ENCODE peak calls at places on chromosomes 4 and X, in six cellular contexts. One of them, this sample, is unnamed.

GRCh38 chr4:13700196-13701140 is 72.9 kb upstream of the BOD1L1 start:
- DNase-seq in HT-29: peak
- DNase-seq in GM04503: peak
- DNase-seq in activated CD4-positive, alpha-beta T cell treated with anti-CD3 and anti-CD28 coated beads, Interleukin-2, amount 50 U/mL, for 24 hours: no peak
- DNase-seq in H9: no peak
- DNase-seq in nephron progenitor cell: no peak
- DNase-seq in this sample: no peak

GRCh38 chr4:170138580-170139194 is 48.9 kb upstream of the AADAT start:
- DNase-seq in H9: peak
- DNase-seq in GM04503: peak
- DNase-seq in nephron progenitor cell: peak
- DNase-seq in activated CD4-positive, alpha-beta T cell treated with anti-CD3 and anti-CD28 coated beads, Interleukin-2, amount 50 U/mL, for 24 hours: peak
- DNase-seq in HT-29: peak
- DNase-seq in this sample: peak

GRCh38 chr4:138439143-138439581 is 197.0 kb upstream of the SLC7A11 start:
- DNase-seq in GM04503: no peak
- DNase-seq in nephron progenitor cell: no peak
- DNase-seq in H9: no peak
- DNase-seq in activated CD4-positive, alpha-beta T cell treated with anti-CD3 and anti-CD28 coated beads, Interleukin-2, amount 50 U/mL, for 24 hours: no peak
- DNase-seq in HT-29: no peak
- DNase-seq in this sample: no peak

GRCh38 chr4:121140712-121141111 is 23.4 kb downstream of the TNIP3 start:
- DNase-seq in H9: no peak
- DNase-seq in nephron progenitor cell: no peak
- DNase-seq in activated CD4-positive, alpha-beta T cell treated with anti-CD3 and anti-CD28 coated beads, Interleukin-2, amount 50 U/mL, for 24 hours: no peak
- DNase-seq in GM04503: peak
- DNase-seq in HT-29: no peak
- DNase-seq in this sample: no peak

GRCh38 chr4:26320159-26320452 is 708 bp upstream of the RBPJ start:
- DNase-seq in activated CD4-positive, alpha-beta T cell treated with anti-CD3 and anti-CD28 coated beads, Interleukin-2, amount 50 U/mL, for 24 hours: no peak
- DNase-seq in GM04503: no peak
- DNase-seq in H9: no peak
- DNase-seq in nephron progenitor cell: no peak
- DNase-seq in HT-29: no peak
- DNase-seq in this sample: peak

GRCh38 chr4:179415016-179415841 is 1973.0 kb upstream of the AGA start:
- DNase-seq in activated CD4-positive, alpha-beta T cell treated with anti-CD3 and anti-CD28 coated beads, Interleukin-2, amount 50 U/mL, for 24 hours: no peak
- DNase-seq in H9: no peak
- DNase-seq in HT-29: no peak
- DNase-seq in GM04503: no peak
- DNase-seq in nephron progenitor cell: peak
- DNase-seq in this sample: no peak

GRCh38 chr4:112523008-112523440 is 7.0 kb upstream of the NEUROG2 start:
- DNase-seq in HT-29: no peak
- DNase-seq in nephron progenitor cell: peak
- DNase-seq in GM04503: no peak
- DNase-seq in H9: peak
- DNase-seq in activated CD4-positive, alpha-beta T cell treated with anti-CD3 and anti-CD28 coated beads, Interleukin-2, amount 50 U/mL, for 24 hours: no peak
- DNase-seq in this sample: no peak

GRCh38 chr4:167614866-167615265 is 380.6 kb upstream of the SPOCK3 start:
- DNase-seq in HT-29: no peak
- DNase-seq in activated CD4-positive, alpha-beta T cell treated with anti-CD3 and anti-CD28 coated beads, Interleukin-2, amount 50 U/mL, for 24 hours: no peak
- DNase-seq in GM04503: no peak
- DNase-seq in nephron progenitor cell: no peak
- DNase-seq in H9: no peak
- DNase-seq in this sample: no peak

GRCh38 chr4:108762559-108763225 is at the start of gene ETNPPL:
- DNase-seq in nephron progenitor cell: peak
- DNase-seq in HT-29: no peak
- DNase-seq in GM04503: no peak
- DNase-seq in activated CD4-positive, alpha-beta T cell treated with anti-CD3 and anti-CD28 coated beads, Interleukin-2, amount 50 U/mL, for 24 hours: peak
- DNase-seq in H9: peak
- DNase-seq in this sample: no peak

GRCh38 chrX:140064993-140065392 is 99.7 kb upstream of the CXorf66 start:
- DNase-seq in activated CD4-positive, alpha-beta T cell treated with anti-CD3 and anti-CD28 coated beads, Interleukin-2, amount 50 U/mL, for 24 hours: no peak
- DNase-seq in nephron progenitor cell: no peak
- DNase-seq in H9: no peak
- DNase-seq in GM04503: no peak
- DNase-seq in HT-29: no peak
- DNase-seq in this sample: no peak

GRCh38 chr4:66704243-66704642 is 841.1 kb downstream of the CENPC start:
- DNase-seq in activated CD4-positive, alpha-beta T cell treated with anti-CD3 and anti-CD28 coated beads, Interleukin-2, amount 50 U/mL, for 24 hours: no peak
- DNase-seq in nephron progenitor cell: no peak
- DNase-seq in H9: no peak
- DNase-seq in GM04503: no peak
- DNase-seq in HT-29: no peak
- DNase-seq in this sample: no peak

GRCh38 chr4:137131201-137131600 is 401.1 kb downstream of the PCDH18 start:
- DNase-seq in nephron progenitor cell: no peak
- DNase-seq in activated CD4-positive, alpha-beta T cell treated with anti-CD3 and anti-CD28 coated beads, Interleukin-2, amount 50 U/mL, for 24 hours: no peak
- DNase-seq in H9: no peak
- DNase-seq in HT-29: no peak
- DNase-seq in GM04503: no peak
- DNase-seq in this sample: no peak

GRCh38 chr4:131061734-131062133 is 1965.8 kb downstream of the C4orf33 start:
- DNase-seq in activated CD4-positive, alpha-beta T cell treated with anti-CD3 and anti-CD28 coated beads, Interleukin-2, amount 50 U/mL, for 24 hours: no peak
- DNase-seq in H9: no peak
- DNase-seq in nephron progenitor cell: no peak
- DNase-seq in GM04503: no peak
- DNase-seq in HT-29: no peak
- DNase-seq in this sample: no peak

GRCh38 chr4:24850669-24851068 is 55.3 kb downstream of the SOD3 start:
- DNase-seq in GM04503: peak
- DNase-seq in nephron progenitor cell: no peak
- DNase-seq in HT-29: no peak
- DNase-seq in activated CD4-positive, alpha-beta T cell treated with anti-CD3 and anti-CD28 coated beads, Interleukin-2, amount 50 U/mL, for 24 hours: no peak
- DNase-seq in H9: no peak
- DNase-seq in this sample: no peak

GRCh38 chr4:145380123-145380522 is 101.5 kb upstream of the SMAD1 start:
- DNase-seq in H9: no peak
- DNase-seq in activated CD4-positive, alpha-beta T cell treated with anti-CD3 and anti-CD28 coated beads, Interleukin-2, amount 50 U/mL, for 24 hours: no peak
- DNase-seq in nephron progenitor cell: no peak
- DNase-seq in HT-29: no peak
- DNase-seq in GM04503: no peak
- DNase-seq in this sample: no peak

GRCh38 chr4:102091656-102092055 is 253.6 kb downstream of the SLC39A8 start:
- DNase-seq in GM04503: no peak
- DNase-seq in H9: no peak
- DNase-seq in nephron progenitor cell: no peak
- DNase-seq in activated CD4-positive, alpha-beta T cell treated with anti-CD3 and anti-CD28 coated beads, Interleukin-2, amount 50 U/mL, for 24 hours: no peak
- DNase-seq in HT-29: no peak
- DNase-seq in this sample: no peak

GRCh38 chr4:144906181-144906895 is 191.7 kb downstream of the ANAPC10 start:
- DNase-seq in H9: no peak
- DNase-seq in HT-29: no peak
- DNase-seq in nephron progenitor cell: no peak
- DNase-seq in GM04503: no peak
- DNase-seq in activated CD4-positive, alpha-beta T cell treated with anti-CD3 and anti-CD28 coated beads, Interleukin-2, amount 50 U/mL, for 24 hours: no peak
- DNase-seq in this sample: no peak

GRCh38 chr4:3665360-3665891 is 100.8 kb upstream of the ADRA2C start:
- DNase-seq in GM04503: no peak
- DNase-seq in nephron progenitor cell: no peak
- DNase-seq in H9: no peak
- DNase-seq in activated CD4-positive, alpha-beta T cell treated with anti-CD3 and anti-CD28 coated beads, Interleukin-2, amount 50 U/mL, for 24 hours: no peak
- DNase-seq in HT-29: no peak
- DNase-seq in this sample: no peak

GRCh38 chr4:11446156-11446811 is 17.6 kb upstream of the HS3ST1 start:
- DNase-seq in GM04503: no peak
- DNase-seq in HT-29: no peak
- DNase-seq in nephron progenitor cell: no peak
- DNase-seq in activated CD4-positive, alpha-beta T cell treated with anti-CD3 and anti-CD28 coated beads, Interleukin-2, amount 50 U/mL, for 24 hours: no peak
- DNase-seq in H9: no peak
- DNase-seq in this sample: no peak

GRCh38 chr4:84767163-84767562 is 184.2 kb downstream of the CDS1 start:
- DNase-seq in GM04503: no peak
- DNase-seq in HT-29: no peak
- DNase-seq in nephron progenitor cell: no peak
- DNase-seq in H9: no peak
- DNase-seq in activated CD4-positive, alpha-beta T cell treated with anti-CD3 and anti-CD28 coated beads, Interleukin-2, amount 50 U/mL, for 24 hours: no peak
- DNase-seq in this sample: no peak

GRCh38 chr4:73831569-73831968 is 4.9 kb upstream of the CXCL6 start:
- DNase-seq in nephron progenitor cell: no peak
- DNase-seq in HT-29: no peak
- DNase-seq in GM04503: peak
- DNase-seq in H9: no peak
- DNase-seq in activated CD4-positive, alpha-beta T cell treated with anti-CD3 and anti-CD28 coated beads, Interleukin-2, amount 50 U/mL, for 24 hours: no peak
- DNase-seq in this sample: no peak

GRCh38 chr4:156948738-156949137 is 22.9 kb downstream of the PDGFC start:
- DNase-seq in GM04503: no peak
- DNase-seq in activated CD4-positive, alpha-beta T cell treated with anti-CD3 and anti-CD28 coated beads, Interleukin-2, amount 50 U/mL, for 24 hours: no peak
- DNase-seq in nephron progenitor cell: peak
- DNase-seq in H9: no peak
- DNase-seq in HT-29: no peak
- DNase-seq in this sample: no peak

GRCh38 chr4:44848466-44848865 is 122.1 kb upstream of the GNPDA2 start:
- DNase-seq in HT-29: no peak
- DNase-seq in activated CD4-positive, alpha-beta T cell treated with anti-CD3 and anti-CD28 coated beads, Interleukin-2, amount 50 U/mL, for 24 hours: no peak
- DNase-seq in nephron progenitor cell: no peak
- DNase-seq in GM04503: no peak
- DNase-seq in H9: no peak
- DNase-seq in this sample: no peak

GRCh38 chrX:47828984-47829383 is 7.7 kb upstream of the ZNF81 start:
- DNase-seq in activated CD4-positive, alpha-beta T cell treated with anti-CD3 and anti-CD28 coated beads, Interleukin-2, amount 50 U/mL, for 24 hours: no peak
- DNase-seq in H9: no peak
- DNase-seq in HT-29: no peak
- DNase-seq in GM04503: no peak
- DNase-seq in nephron progenitor cell: no peak
- DNase-seq in this sample: no peak

GRCh38 chr4:5554376-5554775 is 154.0 kb downstream of the EVC2 start:
- DNase-seq in nephron progenitor cell: no peak
- DNase-seq in HT-29: no peak
- DNase-seq in GM04503: no peak
- DNase-seq in H9: no peak
- DNase-seq in activated CD4-positive, alpha-beta T cell treated with anti-CD3 and anti-CD28 coated beads, Interleukin-2, amount 50 U/mL, for 24 hours: no peak
- DNase-seq in this sample: no peak

GRCh38 chr4:176753049-176753448 is 39.7 kb downstream of the VEGFC start:
- DNase-seq in GM04503: peak
- DNase-seq in nephron progenitor cell: no peak
- DNase-seq in H9: no peak
- DNase-seq in activated CD4-positive, alpha-beta T cell treated with anti-CD3 and anti-CD28 coated beads, Interleukin-2, amount 50 U/mL, for 24 hours: no peak
- DNase-seq in HT-29: no peak
- DNase-seq in this sample: no peak

GRCh38 chrX:1084689-1085088 is 127.8 kb downstream of the CRLF2 start:
- DNase-seq in HT-29: no peak
- DNase-seq in nephron progenitor cell: no peak
- DNase-seq in GM04503: no peak
- DNase-seq in H9: no peak
- DNase-seq in activated CD4-positive, alpha-beta T cell treated with anti-CD3 and anti-CD28 coated beads, Interleukin-2, amount 50 U/mL, for 24 hours: no peak
- DNase-seq in this sample: no peak

GRCh38 chr4:125682730-125683129 is 368.0 kb downstream of the FAT4 start:
- DNase-seq in GM04503: no peak
- DNase-seq in activated CD4-positive, alpha-beta T cell treated with anti-CD3 and anti-CD28 coated beads, Interleukin-2, amount 50 U/mL, for 24 hours: no peak
- DNase-seq in nephron progenitor cell: no peak
- DNase-seq in H9: no peak
- DNase-seq in HT-29: no peak
- DNase-seq in this sample: no peak

GRCh38 chrX:45628041-45628440 is 427.4 kb upstream of the DIPK2B start:
- DNase-seq in nephron progenitor cell: no peak
- DNase-seq in H9: no peak
- DNase-seq in HT-29: no peak
- DNase-seq in GM04503: no peak
- DNase-seq in activated CD4-positive, alpha-beta T cell treated with anti-CD3 and anti-CD28 coated beads, Interleukin-2, amount 50 U/mL, for 24 hours: no peak
- DNase-seq in this sample: no peak

GRCh38 chrX:21373001-21373400 is 1.2 kb upstream of the CNKSR2 start:
- DNase-seq in GM04503: no peak
- DNase-seq in H9: no peak
- DNase-seq in HT-29: no peak
- DNase-seq in nephron progenitor cell: no peak
- DNase-seq in activated CD4-positive, alpha-beta T cell treated with anti-CD3 and anti-CD28 coated beads, Interleukin-2, amount 50 U/mL, for 24 hours: no peak
- DNase-seq in this sample: no peak

GRCh38 chr4:112093636-112094202 is 51.5 kb upstream of the FAM241A start:
- DNase-seq in H9: no peak
- DNase-seq in activated CD4-positive, alpha-beta T cell treated with anti-CD3 and anti-CD28 coated beads, Interleukin-2, amount 50 U/mL, for 24 hours: no peak
- DNase-seq in nephron progenitor cell: no peak
- DNase-seq in HT-29: no peak
- DNase-seq in GM04503: no peak
- DNase-seq in this sample: no peak

GRCh38 chr4:137819964-137820383 is 287.7 kb upstream of the PCDH18 start:
- DNase-seq in GM04503: peak
- DNase-seq in activated CD4-positive, alpha-beta T cell treated with anti-CD3 and anti-CD28 coated beads, Interleukin-2, amount 50 U/mL, for 24 hours: no peak
- DNase-seq in H9: peak
- DNase-seq in HT-29: peak
- DNase-seq in nephron progenitor cell: no peak
- DNase-seq in this sample: no peak

GRCh38 chr4:20318899-20319291 is 67.2 kb downstream of the SLIT2 start:
- DNase-seq in GM04503: no peak
- DNase-seq in nephron progenitor cell: no peak
- DNase-seq in H9: no peak
- DNase-seq in activated CD4-positive, alpha-beta T cell treated with anti-CD3 and anti-CD28 coated beads, Interleukin-2, amount 50 U/mL, for 24 hours: no peak
- DNase-seq in HT-29: no peak
- DNase-seq in this sample: no peak

GRCh38 chr4:60744767-60745166 is 455.4 kb upstream of the ADGRL3 start:
- DNase-seq in H9: peak
- DNase-seq in HT-29: peak
- DNase-seq in GM04503: no peak
- DNase-seq in activated CD4-positive, alpha-beta T cell treated with anti-CD3 and anti-CD28 coated beads, Interleukin-2, amount 50 U/mL, for 24 hours: no peak
- DNase-seq in nephron progenitor cell: no peak
- DNase-seq in this sample: no peak

GRCh38 chr4:36064147-36064546 is 180.2 kb downstream of the ARAP2 start:
- DNase-seq in H9: no peak
- DNase-seq in GM04503: no peak
- DNase-seq in HT-29: no peak
- DNase-seq in nephron progenitor cell: no peak
- DNase-seq in activated CD4-positive, alpha-beta T cell treated with anti-CD3 and anti-CD28 coated beads, Interleukin-2, amount 50 U/mL, for 24 hours: no peak
- DNase-seq in this sample: no peak

GRCh38 chr4:80007745-80008149 is 65.3 kb downstream of the ANTXR2 start:
- DNase-seq in HT-29: no peak
- DNase-seq in activated CD4-positive, alpha-beta T cell treated with anti-CD3 and anti-CD28 coated beads, Interleukin-2, amount 50 U/mL, for 24 hours: no peak
- DNase-seq in nephron progenitor cell: no peak
- DNase-seq in GM04503: no peak
- DNase-seq in H9: no peak
- DNase-seq in this sample: no peak

GRCh38 chr4:89434364-89434988 is 126.9 kb upstream of the GPRIN3 start:
- DNase-seq in activated CD4-positive, alpha-beta T cell treated with anti-CD3 and anti-CD28 coated beads, Interleukin-2, amount 50 U/mL, for 24 hours: no peak
- DNase-seq in H9: no peak
- DNase-seq in HT-29: peak
- DNase-seq in GM04503: no peak
- DNase-seq in nephron progenitor cell: no peak
- DNase-seq in this sample: no peak

GRCh38 chr4:40976343-40976742 is 226.6 kb downstream of the NSUN7 start:
- DNase-seq in nephron progenitor cell: peak
- DNase-seq in activated CD4-positive, alpha-beta T cell treated with anti-CD3 and anti-CD28 coated beads, Interleukin-2, amount 50 U/mL, for 24 hours: no peak
- DNase-seq in GM04503: no peak
- DNase-seq in H9: no peak
- DNase-seq in HT-29: peak
- DNase-seq in this sample: no peak

This sample was measured in activated naive CD4-positive, alpha-beta T cell.